ENCODE peak calls at places on chromosomes 11 and 22, in seven cellular contexts. One of them, this sample, is unnamed. For H3K9me3, the result is how much of the 10 kb centered on the place peaks cover.

GRCh38 chr11:67290801-67291200 is 1.7 kb downstream of the ANKRD13D start:
- DNase-seq in testis: no peak
- DNase-seq in ovary: no peak
- DNase-seq in sigmoid colon: peak
- DNase-seq in left ventricle myocardium inferior: peak
- DNase-seq in A549: no peak
- DNase-seq in AG04450: no peak
- DNase-seq in this sample: peak

GRCh38 chr22:48574776-48575566 is 1252.7 kb downstream of the BRD1 start:
- DNase-seq in A549: peak
- DNase-seq in sigmoid colon: no peak
- DNase-seq in AG04450: no peak
- DNase-seq in ovary: peak
- DNase-seq in left ventricle myocardium inferior: no peak
- DNase-seq in testis: peak
- DNase-seq in this sample: peak

GRCh38 chr11:96207459-96208449 is 135.2 kb downstream of the MAML2 start:
- DNase-seq in ovary: no peak
- DNase-seq in A549: no peak
- DNase-seq in sigmoid colon: no peak
- DNase-seq in testis: no peak
- DNase-seq in left ventricle myocardium inferior: no peak
- DNase-seq in AG04450: no peak
- DNase-seq in this sample: no peak

GRCh38 chr11:46599340-46600067 is 5.7 kb upstream of the AMBRA1 start:
- DNase-seq in testis: no peak
- DNase-seq in AG04450: no peak
- DNase-seq in ovary: peak
- DNase-seq in left ventricle myocardium inferior: no peak
- DNase-seq in sigmoid colon: no peak
- DNase-seq in A549: no peak
- DNase-seq in this sample: no peak

GRCh38 chr11:122523841-122524531 is 131.5 kb upstream of the UBASH3B start:
- DNase-seq in testis: no peak
- DNase-seq in ovary: no peak
- DNase-seq in left ventricle myocardium inferior: peak
- DNase-seq in A549: no peak
- DNase-seq in sigmoid colon: no peak
- DNase-seq in AG04450: no peak
- DNase-seq in this sample: peak

GRCh38 chr11:47154738-47155570 is 21.7 kb downstream of the ARFGAP2 start:
- DNase-seq in left ventricle myocardium inferior: no peak
- DNase-seq in AG04450: no peak
- DNase-seq in testis: no peak
- DNase-seq in A549: no peak
- DNase-seq in sigmoid colon: no peak
- DNase-seq in ovary: no peak
- DNase-seq in this sample: no peak

GRCh38 chr11:129643031-129643721 is 172.5 kb upstream of the TMEM45B start:
- DNase-seq in left ventricle myocardium inferior: no peak
- DNase-seq in A549: peak
- DNase-seq in AG04450: no peak
- DNase-seq in testis: no peak
- DNase-seq in sigmoid colon: no peak
- DNase-seq in ovary: no peak
- DNase-seq in this sample: no peak

GRCh38 chr11:65524747-65525658 is at the start of gene SCYL1:
- DNase-seq in ovary: peak
- DNase-seq in sigmoid colon: peak
- DNase-seq in left ventricle myocardium inferior: peak
- DNase-seq in AG04450: no peak
- DNase-seq in A549: peak
- DNase-seq in testis: peak
- DNase-seq in this sample: peak

GRCh38 chr11:110777765-110778164 is 65.5 kb upstream of the ARHGAP20 start:
- DNase-seq in left ventricle myocardium inferior: no peak
- DNase-seq in testis: peak
- DNase-seq in ovary: no peak
- DNase-seq in A549: no peak
- DNase-seq in AG04450: no peak
- DNase-seq in sigmoid colon: no peak
- DNase-seq in this sample: no peak

GRCh38 chr11:113994077-113994954 is 19.4 kb downstream of the HTR3A start:
- DNase-seq in ovary: no peak
- DNase-seq in left ventricle myocardium inferior: no peak
- DNase-seq in testis: peak
- DNase-seq in sigmoid colon: no peak
- DNase-seq in A549: peak
- DNase-seq in AG04450: no peak
- DNase-seq in this sample: no peak

GRCh38 chr11:2585566-2586090 is 114.2 kb downstream of the KCNQ1OT1 start:
- DNase-seq in testis: no peak
- DNase-seq in AG04450: no peak
- DNase-seq in A549: no peak
- DNase-seq in ovary: no peak
- DNase-seq in left ventricle myocardium inferior: no peak
- DNase-seq in sigmoid colon: no peak
- DNase-seq in this sample: peak

GRCh38 chr11:30447246-30447645 is 124.3 kb downstream of the ARL14EP start:
- DNase-seq in left ventricle myocardium inferior: no peak
- DNase-seq in AG04450: no peak
- DNase-seq in sigmoid colon: no peak
- DNase-seq in testis: no peak
- DNase-seq in ovary: no peak
- DNase-seq in A549: no peak
- DNase-seq in this sample: no peak

GRCh38 chr22:38834215-38834953 is 9.4 kb downstream of the NPTXR start:
- DNase-seq in ovary: no peak
- DNase-seq in sigmoid colon: no peak
- DNase-seq in left ventricle myocardium inferior: no peak
- DNase-seq in AG04450: no peak
- DNase-seq in testis: no peak
- DNase-seq in A549: no peak
- DNase-seq in this sample: no peak

GRCh38 chr11:46222485-46223251 is 54.8 kb upstream of the CREB3L1 start:
- DNase-seq in AG04450: no peak
- DNase-seq in left ventricle myocardium inferior: no peak
- DNase-seq in ovary: no peak
- DNase-seq in testis: peak
- DNase-seq in A549: no peak
- DNase-seq in sigmoid colon: no peak
- DNase-seq in this sample: no peak

GRCh38 chr22:37328017-37328416 is 45.7 kb downstream of the CYTH4 start:
- DNase-seq in AG04450: peak
- DNase-seq in sigmoid colon: no peak
- DNase-seq in A549: no peak
- DNase-seq in left ventricle myocardium inferior: no peak
- DNase-seq in testis: no peak
- DNase-seq in ovary: no peak
- DNase-seq in this sample: no peak

GRCh38 chr11:64566042-64566914 is 24.7 kb upstream of the SLC22A12 start:
- DNase-seq in sigmoid colon: peak
- DNase-seq in ovary: peak
- DNase-seq in A549: peak
- DNase-seq in left ventricle myocardium inferior: no peak
- DNase-seq in AG04450: peak
- DNase-seq in testis: peak
- DNase-seq in this sample: peak

GRCh38 chr11:2698386-2699184 is 1.2 kb downstream of the KCNQ1OT1 start:
- DNase-seq in left ventricle myocardium inferior: peak
- DNase-seq in A549: no peak
- DNase-seq in AG04450: no peak
- DNase-seq in sigmoid colon: peak
- DNase-seq in testis: no peak
- DNase-seq in ovary: no peak
- DNase-seq in this sample: no peak

GRCh38 chr11:69087811-69088210 is 39.1 kb downstream of the TPCN2 start:
- DNase-seq in A549: no peak
- DNase-seq in AG04450: no peak
- DNase-seq in sigmoid colon: no peak
- DNase-seq in ovary: no peak
- DNase-seq in testis: no peak
- DNase-seq in left ventricle myocardium inferior: no peak
- DNase-seq in this sample: peak

GRCh38 chr11:69086741-69087524 is 38.2 kb downstream of the TPCN2 start:
- DNase-seq in ovary: no peak
- DNase-seq in left ventricle myocardium inferior: no peak
- DNase-seq in A549: no peak
- DNase-seq in sigmoid colon: no peak
- DNase-seq in testis: peak
- DNase-seq in AG04450: no peak
- DNase-seq in this sample: peak

GRCh38 chr11:69085490-69086095 is 36.9 kb downstream of the TPCN2 start:
- DNase-seq in sigmoid colon: no peak
- DNase-seq in testis: no peak
- DNase-seq in A549: no peak
- DNase-seq in left ventricle myocardium inferior: no peak
- DNase-seq in ovary: no peak
- DNase-seq in AG04450: no peak
- DNase-seq in this sample: peak

GRCh38 chr11:69084371-69084770 is 35.6 kb downstream of the TPCN2 start:
- DNase-seq in AG04450: no peak
- DNase-seq in testis: no peak
- DNase-seq in A549: no peak
- DNase-seq in ovary: no peak
- DNase-seq in sigmoid colon: no peak
- DNase-seq in left ventricle myocardium inferior: no peak
- DNase-seq in this sample: no peak

DNA sequence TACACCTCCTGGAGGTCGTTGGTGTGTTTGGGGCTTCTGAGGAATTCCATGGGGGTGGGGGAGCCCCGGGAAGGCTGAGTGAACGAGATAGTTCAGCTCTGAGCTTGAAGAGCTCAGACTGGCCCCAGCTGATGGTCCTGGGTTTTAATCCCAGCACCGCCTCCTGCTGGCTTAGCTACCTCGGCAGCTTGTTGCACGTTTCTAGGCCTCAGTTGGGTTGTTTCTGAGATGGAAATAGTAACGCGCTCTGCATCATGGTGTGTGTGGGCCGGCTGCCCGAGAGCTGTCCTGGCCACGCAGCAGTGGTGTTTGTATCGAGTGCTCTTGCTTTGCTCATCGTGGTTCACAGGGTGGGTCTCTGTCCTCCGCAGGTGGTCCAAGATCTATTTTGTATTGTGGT is 37.4 kb downstream of the TPCN2 start:
- DNase-seq in AG04450: no peak
- DNase-seq in left ventricle myocardium inferior: no peak
- DNase-seq in ovary: no peak
- DNase-seq in testis: peak
- DNase-seq in A549: no peak
- DNase-seq in sigmoid colon: peak
- DNase-seq in this sample: no peak
- H3K27ac ChIP-seq in AG04450: no peak
- H3K27ac ChIP-seq in left ventricle myocardium inferior: peak
- H3K27ac ChIP-seq in ovary: no peak
- H3K27ac ChIP-seq in testis: peak
- H3K27ac ChIP-seq in A549: no peak
- H3K27ac ChIP-seq in sigmoid colon: peak
- H3K27ac ChIP-seq in this sample: no peak

GRCh38 chr11:107468596-107468995 is 11.0 kb upstream of the CWF19L2 start:
- DNase-seq in A549: no peak
- DNase-seq in left ventricle myocardium inferior: no peak
- DNase-seq in testis: no peak
- DNase-seq in ovary: no peak
- DNase-seq in sigmoid colon: no peak
- DNase-seq in AG04450: peak
- DNase-seq in this sample: no peak

GRCh38 chr11:107472966-107473365 is 15.3 kb upstream of the CWF19L2 start:
- DNase-seq in left ventricle myocardium inferior: no peak
- DNase-seq in AG04450: no peak
- DNase-seq in A549: no peak
- DNase-seq in ovary: no peak
- DNase-seq in testis: no peak
- DNase-seq in sigmoid colon: no peak
- DNase-seq in this sample: no peak

DNA sequence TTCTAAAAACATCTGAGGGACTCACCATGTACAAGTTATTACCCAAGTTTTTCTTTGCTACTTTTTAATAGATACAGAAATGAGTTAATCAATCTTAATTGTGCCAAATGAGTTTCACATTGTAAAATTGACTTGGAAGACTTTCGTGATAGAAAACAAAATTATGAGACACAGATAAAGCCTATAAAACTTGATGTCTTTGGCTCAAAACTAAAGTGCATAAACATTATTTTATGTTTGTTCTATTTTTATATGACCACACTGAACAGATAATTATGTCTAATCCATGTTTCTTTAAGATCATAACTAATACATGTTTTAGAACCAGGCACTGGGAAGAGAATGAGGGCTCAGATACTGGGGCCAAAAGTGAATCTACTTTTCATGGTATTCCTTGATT is 10.1 kb upstream of the CWF19L2 start:
- DNase-seq in AG04450: no peak
- DNase-seq in A549: no peak
- DNase-seq in left ventricle myocardium inferior: no peak
- DNase-seq in testis: no peak
- DNase-seq in sigmoid colon: no peak
- DNase-seq in ovary: no peak
- DNase-seq in this sample: no peak
- TF ChIP-seq CTCF in AG04450: no peak
- TF ChIP-seq CTCF in A549: no peak
- TF ChIP-seq CTCF in left ventricle myocardium inferior: no peak
- TF ChIP-seq CTCF in testis: no peak
- TF ChIP-seq CTCF in sigmoid colon: no peak
- TF ChIP-seq CTCF in ovary: no peak
- TF ChIP-seq CTCF in this sample: no peak

DNA sequence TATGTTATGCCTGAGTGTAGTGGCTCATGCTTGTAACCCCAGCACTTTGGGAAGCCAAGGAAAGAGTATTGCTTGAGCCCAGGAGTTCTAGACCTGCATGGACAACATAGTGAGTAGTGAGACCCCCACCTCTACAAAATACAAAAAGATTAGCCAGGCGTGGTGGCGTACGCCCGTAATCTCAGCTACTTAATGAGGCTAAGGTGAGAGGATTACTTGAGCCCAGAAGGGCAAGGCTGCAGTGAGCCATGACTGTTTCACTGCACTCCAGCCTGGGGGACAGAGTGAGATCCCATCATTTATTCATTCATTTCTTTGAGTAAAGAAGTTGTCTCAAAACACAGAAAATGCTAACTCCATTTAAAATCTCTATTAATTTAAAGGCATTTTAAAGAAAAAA is 1061.6 kb downstream of the JRKL start:
- DNase-seq in sigmoid colon: no peak
- DNase-seq in testis: no peak
- DNase-seq in A549: no peak
- DNase-seq in ovary: no peak
- DNase-seq in AG04450: no peak
- DNase-seq in left ventricle myocardium inferior: no peak
- DNase-seq in this sample: no peak
- H3K9me3 ChIP-seq in sigmoid colon: under half
- H3K9me3 ChIP-seq in testis: under half
- H3K9me3 ChIP-seq in A549: under half
- H3K9me3 ChIP-seq in ovary: under half
- H3K9me3 ChIP-seq in AG04450: under half
- H3K9me3 ChIP-seq in left ventricle myocardium inferior: under half
- H3K9me3 ChIP-seq in this sample: under half

GRCh38 chr11:133942594-133942993 is 14.2 kb downstream of the IGSF9B start:
- DNase-seq in sigmoid colon: no peak
- DNase-seq in AG04450: no peak
- DNase-seq in ovary: no peak
- DNase-seq in left ventricle myocardium inferior: no peak
- DNase-seq in A549: no peak
- DNase-seq in testis: no peak
- DNase-seq in this sample: peak
- H3K27ac ChIP-seq in sigmoid colon: no peak
- H3K27ac ChIP-seq in AG04450: no peak
- H3K27ac ChIP-seq in ovary: no peak
- H3K27ac ChIP-seq in left ventricle myocardium inferior: no peak
- H3K27ac ChIP-seq in A549: no peak
- H3K27ac ChIP-seq in testis: no peak
- H3K27ac ChIP-seq in this sample: no peak